ENCODE peak calls at places on chromosome 16, in six cellular contexts. Q, B, L, N, K and C are unnamed samples.

GRCh38 chr16:85551319-85551978 is 61.7 kb upstream of the GSE1 start:
- DNase-seq in N (no peak), L (no peak), B (peak), K (peak), Q (no peak), C (no peak)

GRCh38 chr16:86335266-86336172 is 174.8 kb upstream of the FOXF1 start:
- DNase-seq in K (no peak), L (no peak), N (no peak), B (no peak), Q (no peak), C (no peak)

GRCh38 chr16:67928561-67929364 is 2.9 kb downstream of the CTRL start:
- DNase-seq in Q (peak), K (peak), N (peak), B (peak), L (peak), C (peak)

GRCh38 chr16:63287411-63287810 is 1251.2 kb upstream of the CDH8 start:
- DNase-seq in N (peak), L (no peak), B (no peak), K (no peak), Q (no peak), C (no peak)

GRCh38 chr16:88387941-88388627 is 5.3 kb downstream of the ZNF469 start:
- DNase-seq in L (peak), N (peak), K (peak), Q (no peak), B (no peak), C (peak)

GRCh38 chr16:85508993-85509392 is 104.1 kb upstream of the GSE1 start:
- DNase-seq in K (no peak), B (no peak), Q (no peak), L (no peak), N (no peak), C (no peak)

GRCh38 chr16:50265260-50265659 is 1.1 kb upstream of the ADCY7 start:
- DNase-seq in B (peak), K (peak), Q (peak), L (peak), N (no peak), C (peak)

GRCh38 chr16:83826146-83826913 is 18.6 kb downstream of the HSBP1 start:
- DNase-seq in K (peak), Q (peak), N (peak), B (peak), L (peak), C (peak)

GRCh38 chr16:84885024-84885910 is 65.5 kb downstream of the CRISPLD2 start:
- DNase-seq in L (no peak), N (peak), K (no peak), B (no peak), Q (no peak), C (no peak)

GRCh38 chr16:29310852-29311314 is 95.6 kb downstream of the NPIPB11 start:
- DNase-seq in L (peak), B (no peak), N (no peak), K (no peak), Q (no peak), C (no peak)

GRCh38 chr16:70651524-70651923 is 5.2 kb downstream of the IL34 start:
- DNase-seq in K (no peak), N (peak), B (no peak), L (no peak), Q (no peak), C (peak)

GRCh38 chr16:53768593-53768992 is 64.6 kb downstream of the FTO start:
- DNase-seq in B (peak), N (peak), Q (peak), K (no peak), L (peak), C (peak)

GRCh38 chr16:21953541-21953902 is 361 bp downstream of the UQCRC2 start:
- DNase-seq in K (no peak), B (no peak), L (no peak), N (no peak), Q (no peak), C (no peak)

GRCh38 chr16:71929048-71929447 is 33.7 kb downstream of the IST1 start:
- DNase-seq in L (no peak), K (no peak), B (no peak), N (no peak), Q (no peak), C (peak)

GRCh38 chr16:56847173-56847948 is 17.6 kb upstream of the SLC12A3 start:
- DNase-seq in K (no peak), B (no peak), Q (no peak), N (no peak), L (no peak), C (no peak)

GRCh38 chr16:66947302-66948033 is 12.2 kb downstream of the CES2 start:
- DNase-seq in K (peak), B (peak), L (peak), N (peak), Q (peak), C (peak)

GRCh38 chr16:30010817-30011504 is at the start of gene DOC2A:
- DNase-seq in N (no peak), K (no peak), B (no peak), L (no peak), Q (no peak), C (no peak)

GRCh38 chr16:8961811-8962390 is 1.8 kb downstream of the USP7 start:
- DNase-seq in N (no peak), Q (no peak), K (no peak), B (peak), L (peak), C (no peak)

GRCh38 chr16:14491831-14492529 is 138.1 kb downstream of the PARN start:
- DNase-seq in N (no peak), L (no peak), B (no peak), Q (no peak), K (no peak), C (no peak)

GRCh38 chr16:11410382-11411058 is 65.3 kb downstream of the RMI2 start:
- DNase-seq in Q (no peak), K (no peak), L (no peak), B (no peak), N (no peak), C (no peak)

GRCh38 chr16:56625140-56625942 is at the start of gene MT1E:
- DNase-seq in N (peak), B (no peak), K (peak), L (no peak), Q (peak), C (peak)

GRCh38 chr16:3095869-3096268 is 3.2 kb downstream of the ZSCAN10 start:
- DNase-seq in B (peak), L (peak), N (no peak), Q (peak), K (no peak), C (no peak)

GRCh38 chr16:86049641-86050040 is 150.7 kb downstream of the IRF8 start:
- DNase-seq in N (no peak), B (no peak), Q (no peak), K (no peak), L (no peak), C (no peak)

GRCh38 chr16:11585460-11586374 is 1.0 kb downstream of the LITAF start:
- DNase-seq in B (no peak), N (peak), Q (no peak), L (no peak), K (peak), C (peak)

GRCh38 chr16:85157813-85158701 is 45.8 kb upstream of the CIBAR2 start:
- DNase-seq in L (no peak), B (no peak), N (no peak), K (no peak), Q (no peak), C (no peak)

GRCh38 chr16:86384263-86384649 is 126.1 kb upstream of the FOXF1 start:
- DNase-seq in K (no peak), N (no peak), Q (no peak), L (no peak), B (no peak), C (no peak)

GRCh38 chr16:83701494-83701893 is 106.3 kb upstream of the HSBP1 start:
- DNase-seq in L (peak), N (peak), Q (no peak), K (no peak), B (peak), C (peak)

GRCh38 chr16:68286153-68287074 is 22.1 kb downstream of the SLC7A6 start:
- DNase-seq in K (no peak), B (no peak), L (no peak), Q (no peak), N (no peak), C (no peak)

GRCh38 chr16:58196898-58197313 is 1.0 kb downstream of the CSNK2A2 start:
- DNase-seq in B (peak), Q (no peak), N (peak), L (no peak), K (no peak), C (peak)

GRCh38 chr16:57721356-57721755 is 14.2 kb upstream of the KATNB1 start:
- DNase-seq in N (no peak), Q (no peak), K (no peak), L (no peak), B (no peak), C (no peak)

GRCh38 chr16:29307598-29308507 is 98.7 kb downstream of the NPIPB11 start:
- DNase-seq in K (no peak), B (no peak), L (peak), Q (no peak), N (no peak), C (peak)

GRCh38 chr16:9489823-9490467 is 398.5 kb downstream of the HAPSTR1 start:
- DNase-seq in N (no peak), L (no peak), B (no peak), Q (no peak), K (no peak), C (no peak)

GRCh38 chr16:2429771-2430663 is 770 bp downstream of the CCNF start:
- DNase-seq in B (peak), Q (no peak), N (peak), K (peak), L (peak), C (peak)

GRCh38 chr16:29023279-29024278 is 38.7 kb downstream of the LAT start:
- DNase-seq in L (peak), B (no peak), N (peak), Q (no peak), K (no peak), C (peak)

GRCh38 chr16:13939821-13940220 is 19.9 kb downstream of the ERCC4 start:
- DNase-seq in Q (no peak), B (no peak), L (no peak), K (no peak), N (peak), C (peak)

GRCh38 chr16:30131869-30132475 is 9.0 kb upstream of the MAPK3 start:
- DNase-seq in N (no peak), Q (no peak), B (no peak), L (no peak), K (no peak), C (no peak)

GRCh38 chr16:57525761-57526160 is 10.6 kb downstream of the CCDC102A start:
- DNase-seq in K (no peak), L (no peak), N (no peak), B (peak), Q (no peak), C (no peak)

GRCh38 chr16:1494129-1494640 is 1.0 kb downstream of the TELO2 start:
- DNase-seq in B (peak), L (peak), Q (no peak), N (peak), K (peak), C (peak)

GRCh38 chr16:19563377-19563776 is 7.9 kb downstream of the VPS35L start:
- DNase-seq in B (no peak), Q (no peak), N (no peak), K (no peak), L (no peak), C (no peak)

GRCh38 chr16:19567560-19567959 is 12.1 kb downstream of the VPS35L start:
- DNase-seq in K (no peak), Q (no peak), L (no peak), N (no peak), B (no peak), C (no peak)

DNA sequence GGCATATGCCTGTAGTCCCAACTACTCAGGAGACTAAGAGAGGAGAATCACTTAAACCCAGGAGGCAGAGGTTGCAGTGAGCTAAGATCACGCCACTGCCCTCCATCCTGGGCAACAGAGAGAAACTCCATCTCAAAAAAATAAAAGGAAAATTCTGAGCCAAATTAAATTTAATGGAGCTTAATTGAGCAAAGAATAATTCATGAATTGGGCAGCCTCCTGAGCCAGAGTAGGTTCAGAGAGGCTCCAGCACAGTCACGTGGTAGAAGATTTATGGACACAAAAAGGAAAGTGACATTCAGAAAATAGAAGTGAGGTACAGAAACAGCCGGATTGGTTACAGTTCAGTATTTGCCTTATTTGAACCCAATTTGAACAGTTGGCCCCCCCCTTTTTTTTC is 10.9 kb downstream of the VPS35L start:
- DNase-seq in K (no peak), N (no peak), L (no peak), Q (no peak), B (no peak), C (no peak)
- H3K9ac ChIP-seq in K (no peak), N (no peak), L (no peak), Q (no peak), B (no peak), C (no peak)

GRCh38 chr16:72988568-72988967 is 59.4 kb downstream of the ZFHX3 start:
- DNase-seq in B (no peak), N (no peak), K (no peak), Q (no peak), L (no peak), C (no peak)
- H3K9ac ChIP-seq in B (no peak), N (no peak), K (no peak), Q (no peak), L (no peak), C (no peak)

GRCh38 chr16:4298761-4299522 is 16.9 kb upstream of the GLIS2 start:
- DNase-seq in N (peak), K (peak), Q (peak), B (peak), L (peak), C (peak)
- H3K9ac ChIP-seq in N (peak), K (peak), Q (peak), B (no peak), L (peak), C (peak)

GRCh38 chr16:75113541-75114121 is 2.9 kb downstream of the LDHD start:
- DNase-seq in B (no peak), K (no peak), Q (no peak), N (no peak), L (no peak), C (no peak)

GRCh38 chr16:75111514-75112280 is 4.9 kb downstream of the LDHD start:
- DNase-seq in K (no peak), Q (no peak), N (no peak), L (no peak), B (no peak), C (no peak)

GRCh38 chr16:75114179-75114945 is 2.2 kb downstream of the LDHD start:
- DNase-seq in L (no peak), N (no peak), B (no peak), K (no peak), Q (no peak), C (no peak)

GRCh38 chr16:75112281-75113045 is 4.1 kb downstream of the LDHD start:
- DNase-seq in L (no peak), N (no peak), Q (no peak), B (no peak), K (no peak), C (no peak)

GRCh38 chr16:75113046-75113491 is 3.5 kb downstream of the LDHD start:
- DNase-seq in Q (no peak), K (no peak), L (no peak), B (peak), N (no peak), C (no peak)
- H3K9ac ChIP-seq in Q (no peak), K (no peak), L (no peak), B (no peak), N (no peak), C (no peak)

GRCh38 chr16:75265911-75266701 is 14.7 kb upstream of the BCAR1 start:
- DNase-seq in B (peak), K (peak), N (peak), Q (no peak), L (peak), C (peak)
- H3K9ac ChIP-seq in B (peak), K (peak), N (peak), Q (peak), L (peak), C (peak)